ENCODE peak calls at places on chromosomes 7 and 10, in five cellular contexts. W is A549, H is heart left ventricle, P is gastrocnemius medialis, E is transverse colon. G is an unnamed sample.

GRCh38 chr7:2141656-2142055 is 91.1 kb downstream of the MAD1L1 start:
- DNase-seq in E (no peak), H (no peak), P (no peak), W (no peak), G (no peak)

GRCh38 chr10:69750726-69751125 is 51.0 kb upstream of the COL13A1 start:
- DNase-seq in P (no peak), E (no peak), W (no peak), H (no peak), G (no peak)

GRCh38 chr10:14670551-14671240 is 104.0 kb downstream of the FAM107B start:
- DNase-seq in H (no peak), W (peak), P (no peak), E (no peak), G (no peak)

GRCh38 chr10:22684707-22685106 is 29.7 kb downstream of the PIP4K2A start:
- DNase-seq in P (no peak), H (no peak), W (no peak), E (no peak), G (no peak)

GRCh38 chr7:726854-727103 is 280 bp downstream of the DNAAF5 start:
- DNase-seq in E (no peak), W (no peak), P (no peak), H (no peak), G (no peak)

GRCh38 chr7:2723138-2723850 is 35.3 kb downstream of the AMZ1 start:
- DNase-seq in H (peak), E (no peak), P (peak), W (no peak), G (no peak)

GRCh38 chr10:125060851-125061556 is 99.4 kb downstream of the CTBP2 start:
- DNase-seq in H (peak), W (peak), E (peak), P (peak), G (peak)

GRCh38 chr7:39810710-39811109 is 139.3 kb upstream of the CDK13 start:
- DNase-seq in E (no peak), W (no peak), H (no peak), P (no peak), G (no peak)

GRCh38 chr10:91251430-91252056 is 31.1 kb downstream of the PCGF5 start:
- DNase-seq in E (peak), W (peak), H (peak), P (peak), G (peak)

GRCh38 chr10:79219276-79219957 is 127.9 kb upstream of the PPIF start:
- DNase-seq in H (peak), E (no peak), P (peak), W (no peak), G (no peak)

GRCh38 chr7:27901028-27901760 is 161.2 kb downstream of the TAX1BP1 start:
- DNase-seq in W (no peak), H (no peak), P (no peak), E (no peak), G (peak)

GRCh38 chr7:27097686-27098492 is 2.1 kb upstream of the HOXA1 start:
- DNase-seq in H (no peak), E (no peak), P (no peak), W (no peak), G (no peak)

GRCh38 chr10:28072573-28072972 is 73.7 kb upstream of the ODAD2 start:
- DNase-seq in W (no peak), P (no peak), H (no peak), E (no peak), G (peak)

GRCh38 chr7:6706666-6707407 is at the start of gene ZNF12:
- DNase-seq in H (peak), E (peak), W (peak), P (peak), G (peak)
- TF ChIP-seq POLR2A in H (peak), E (peak), W (peak), P (peak), G (peak)

GRCh38 chr7:74087791-74088453 is 4.3 kb downstream of the LIMK1 start:
- DNase-seq in H (no peak), W (no peak), P (no peak), E (no peak), G (no peak)

GRCh38 chr7:74083117-74083876 is at the start of gene LIMK1:
- DNase-seq in E (peak), W (peak), P (peak), H (peak), G (peak)

GRCh38 chr7:74084722-74085578 is 1.3 kb downstream of the LIMK1 start:
- DNase-seq in E (no peak), W (no peak), H (no peak), P (peak), G (no peak)

GRCh38 chr7:74082770-74083116 is 861 bp upstream of the LIMK1 start:
- DNase-seq in P (no peak), H (no peak), W (no peak), E (no peak), G (no peak)

GRCh38 chr7:74083928-74084721 is 521 bp downstream of the LIMK1 start:
- DNase-seq in H (peak), E (peak), W (peak), P (peak), G (peak)
- TF ChIP-seq POLR2A in H (no peak), E (no peak), W (no peak), P (no peak), G (no peak)

DNA sequence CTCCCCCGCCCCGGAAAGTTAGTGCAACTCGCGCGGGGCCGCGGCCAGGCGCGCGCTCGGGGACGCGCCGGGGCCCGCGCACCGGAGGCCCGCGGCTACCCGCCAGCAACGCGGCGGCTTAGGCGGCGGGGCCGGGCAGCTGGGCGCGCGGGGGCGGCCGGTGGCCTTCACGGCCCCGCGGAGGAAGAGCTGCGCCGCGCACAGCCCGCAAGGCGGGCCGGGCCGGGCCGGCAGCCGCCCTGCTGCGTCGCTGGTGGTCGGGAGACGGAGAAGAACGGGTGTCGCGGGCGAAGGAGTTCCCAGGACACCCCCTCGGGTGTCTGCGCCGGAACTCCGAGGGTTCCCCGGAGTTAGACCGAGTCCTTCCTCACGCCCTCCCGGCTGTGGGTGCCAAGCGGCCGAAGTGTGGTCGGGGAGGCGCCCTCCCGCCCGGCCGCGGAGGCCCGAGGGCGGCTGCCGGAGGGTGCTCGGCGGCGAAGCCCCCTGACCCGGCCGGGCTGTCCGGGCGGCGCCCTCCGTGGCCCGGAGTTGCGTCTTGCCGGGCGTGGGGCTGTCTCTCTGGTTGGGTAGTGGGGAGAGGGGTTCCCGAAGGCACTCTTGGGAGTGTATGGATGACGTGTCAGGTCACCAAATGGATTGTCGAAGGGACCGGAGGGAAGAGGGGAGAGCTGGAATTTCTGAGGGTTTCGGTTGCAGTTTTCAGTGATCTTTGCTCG is 584 bp downstream of the ST7 start:
- DNase-seq in W (peak), H (peak), E (peak), P (peak), G (peak)
- TF ChIP-seq POLR2A in W (no peak), H (peak), E (peak), P (peak), G (peak)

GRCh38 chr7:88020953-88021650 is 87.1 kb downstream of the ADAM22 start:
- DNase-seq in P (no peak), H (no peak), E (no peak), W (no peak), G (peak)
- TF ChIP-seq POLR2A in P (no peak), H (no peak), E (no peak), W (no peak), G (no peak)

DNA sequence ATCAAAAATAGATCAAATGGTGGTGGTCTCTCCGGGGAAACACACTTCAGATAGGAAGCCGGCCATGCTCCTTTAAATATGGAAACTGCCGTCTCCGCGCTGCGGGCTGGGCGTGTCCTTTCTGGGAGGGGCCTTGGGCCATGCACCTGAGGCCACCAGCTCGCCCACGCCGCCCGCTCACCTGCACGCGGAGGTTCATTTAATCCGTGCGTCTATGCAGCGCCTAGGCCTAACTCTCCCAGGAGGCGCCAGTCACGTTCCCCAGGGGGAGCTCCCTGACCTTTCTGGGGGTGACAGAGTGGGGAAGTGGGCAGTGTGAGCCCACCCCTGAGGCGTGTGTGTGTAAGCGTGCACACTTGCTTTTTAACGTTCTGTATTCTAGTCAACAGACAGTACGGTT is 64.0 kb downstream of the C10orf143 start:
- DNase-seq in W (no peak), E (no peak), H (no peak), P (no peak), G (no peak)
- TF ChIP-seq POLR2A in W (no peak), E (no peak), H (no peak), P (no peak), G (no peak)

GRCh38 chr10:89644967-89645741 is at the start of gene PANK1:
- DNase-seq in W (peak), H (peak), P (peak), E (peak), G (peak)
- TF ChIP-seq POLR2A in W (peak), H (peak), P (peak), E (peak), G (peak)

DNA sequence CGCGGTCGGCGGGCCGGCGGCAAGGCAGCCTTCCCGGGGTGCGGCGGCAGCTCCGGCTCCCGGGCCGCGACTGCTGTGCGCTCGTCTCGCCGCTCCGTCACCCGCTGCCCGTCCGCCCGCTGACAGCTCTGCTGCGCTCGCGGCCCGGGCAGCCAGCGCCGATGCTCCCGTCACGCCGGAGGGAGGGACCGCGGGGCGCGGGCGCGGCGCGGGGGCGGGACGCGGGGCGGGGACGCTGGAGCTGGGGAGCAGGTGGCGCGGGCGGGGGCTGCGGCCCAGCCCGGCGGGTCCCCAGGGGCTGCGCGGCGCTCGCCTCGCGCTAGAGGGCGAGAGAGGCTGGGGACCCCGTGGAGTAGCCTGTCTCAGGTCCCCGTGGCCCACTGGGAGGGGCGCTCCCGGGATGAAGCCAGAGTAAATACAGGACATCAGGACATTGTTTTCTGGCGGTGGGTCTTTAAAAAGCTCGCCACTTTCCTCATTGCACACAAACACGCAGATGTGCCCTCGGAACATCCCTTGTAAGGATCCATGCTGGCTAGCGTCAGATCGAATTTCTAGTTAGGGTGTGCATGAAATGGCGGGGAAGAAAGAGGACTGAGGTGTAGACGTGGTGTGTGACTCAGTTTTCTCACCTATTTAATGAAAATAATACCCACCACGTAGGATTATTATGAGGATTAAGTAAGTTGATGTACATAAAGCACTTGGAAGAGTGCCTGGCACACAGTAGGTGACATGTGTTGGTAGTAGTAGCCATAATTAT is at the start of gene ELAPOR2:
- DNase-seq in P (peak), H (peak), W (peak), E (peak), G (peak)
- TF ChIP-seq POLR2A in P (peak), H (peak), W (no peak), E (peak), G (no peak)

DNA sequence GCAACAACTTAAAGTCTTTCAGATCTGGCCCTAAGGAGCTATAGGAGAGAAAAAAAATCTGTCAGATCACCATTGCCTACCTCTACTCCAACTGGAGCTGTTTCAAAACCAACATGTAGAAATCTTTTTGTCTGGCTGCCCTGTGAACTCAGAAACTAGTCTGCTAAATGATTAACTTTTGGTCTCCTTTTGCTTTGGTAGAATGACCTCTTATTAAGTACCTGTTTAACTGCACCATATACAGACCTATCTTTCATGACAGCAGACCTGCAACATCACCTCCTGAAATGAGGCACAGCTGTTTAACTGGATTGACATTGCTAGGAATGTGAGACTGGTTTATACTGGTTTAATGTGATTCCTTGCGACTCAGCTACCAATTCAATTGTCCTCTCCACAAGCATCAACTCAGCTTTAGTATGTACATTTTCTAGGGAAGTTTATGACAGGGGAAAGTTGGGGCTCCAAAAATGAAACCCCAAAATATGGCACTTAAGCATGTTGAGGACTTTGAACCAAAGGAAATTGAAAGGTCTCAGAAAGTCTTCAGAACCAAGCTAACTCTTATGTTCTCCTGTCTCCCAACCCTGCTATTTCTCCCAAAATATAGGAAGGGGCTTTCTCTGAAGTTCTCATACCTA is 1.8 kb downstream of the CYP3A43 start:
- DNase-seq in H (no peak), E (no peak), P (no peak), W (no peak), G (no peak)
- TF ChIP-seq POLR2A in H (no peak), E (no peak), P (no peak), W (no peak), G (no peak)